ENCODE peak calls at places on chromosomes 16 and 17, in seven cellular contexts. One of them, this sample, is unnamed.

GRCh38 chr16:80803341-80804060 is 897 bp downstream of the CDYL2 start:
- DNase-seq in CD4-positive, alpha-beta T cell: no peak
- DNase-seq in GM20000: peak; percentile 75
- DNase-seq in esophagus squamous epithelium: no peak
- DNase-seq in cardiac muscle cell: peak; percentile 25
- DNase-seq in heart right ventricle: no peak
- DNase-seq in natural killer cell: no peak
- DNase-seq in this sample: no peak

GRCh38 chr16:88906020-88906419 is 39.6 kb upstream of the PABPN1L start:
- DNase-seq in cardiac muscle cell: no peak
- DNase-seq in GM20000: no peak
- DNase-seq in heart right ventricle: no peak
- DNase-seq in esophagus squamous epithelium: no peak
- DNase-seq in natural killer cell: no peak
- DNase-seq in CD4-positive, alpha-beta T cell: no peak
- DNase-seq in this sample: no peak

GRCh38 chr16:4702466-4702808 is 9.1 kb downstream of the NUDT16L1 start:
- DNase-seq in heart right ventricle: no peak
- DNase-seq in CD4-positive, alpha-beta T cell: no peak
- DNase-seq in esophagus squamous epithelium: no peak
- DNase-seq in natural killer cell: no peak
- DNase-seq in GM20000: no peak
- DNase-seq in cardiac muscle cell: no peak
- DNase-seq in this sample: no peak

GRCh38 chr17:11644265-11645212 is 46.3 kb downstream of the DNAH9 start:
- DNase-seq in cardiac muscle cell: peak; percentile 70
- DNase-seq in natural killer cell: no peak
- DNase-seq in heart right ventricle: peak; percentile 77
- DNase-seq in CD4-positive, alpha-beta T cell: peak; percentile 1
- DNase-seq in esophagus squamous epithelium: no peak
- DNase-seq in GM20000: peak; percentile 29
- DNase-seq in this sample: peak; percentile 26

GRCh38 chr17:46193246-46193625 is at the start of gene KANSL1:
- DNase-seq in natural killer cell: no peak
- DNase-seq in heart right ventricle: peak; percentile 92
- DNase-seq in esophagus squamous epithelium: peak; percentile 69
- DNase-seq in CD4-positive, alpha-beta T cell: peak; percentile 74
- DNase-seq in GM20000: peak; percentile 98
- DNase-seq in cardiac muscle cell: peak; percentile 97
- DNase-seq in this sample: peak; percentile 89

GRCh38 chr17:63702223-63702577 is 2.3 kb upstream of the LIMD2 start:
- DNase-seq in natural killer cell: peak; percentile 61
- DNase-seq in heart right ventricle: no peak
- DNase-seq in GM20000: peak; percentile 55
- DNase-seq in esophagus squamous epithelium: no peak
- DNase-seq in cardiac muscle cell: no peak
- DNase-seq in CD4-positive, alpha-beta T cell: peak; percentile 49
- DNase-seq in this sample: no peak

GRCh38 chr16:19704321-19705130 is 13.5 kb downstream of the KNOP1 start:
- DNase-seq in heart right ventricle: no peak
- DNase-seq in cardiac muscle cell: peak; percentile 67
- DNase-seq in esophagus squamous epithelium: no peak
- DNase-seq in GM20000: no peak
- DNase-seq in CD4-positive, alpha-beta T cell: no peak
- DNase-seq in natural killer cell: no peak
- DNase-seq in this sample: no peak

GRCh38 chr17:79045001-79045729 is 21.2 kb downstream of the C1QTNF1 start:
- DNase-seq in cardiac muscle cell: no peak
- DNase-seq in heart right ventricle: no peak
- DNase-seq in CD4-positive, alpha-beta T cell: no peak
- DNase-seq in esophagus squamous epithelium: no peak
- DNase-seq in GM20000: peak; percentile 7
- DNase-seq in natural killer cell: no peak
- DNase-seq in this sample: no peak

GRCh38 chr16:79278506-79278905 is 322.0 kb downstream of the MAF start:
- DNase-seq in cardiac muscle cell: no peak
- DNase-seq in natural killer cell: peak; percentile 34
- DNase-seq in GM20000: no peak
- DNase-seq in heart right ventricle: no peak
- DNase-seq in CD4-positive, alpha-beta T cell: peak; percentile 42
- DNase-seq in esophagus squamous epithelium: no peak
- DNase-seq in this sample: no peak

GRCh38 chr17:29567362-29568330 is 809 bp upstream of the ABHD15 start:
- DNase-seq in esophagus squamous epithelium: no peak
- DNase-seq in cardiac muscle cell: peak; percentile 40
- DNase-seq in CD4-positive, alpha-beta T cell: peak; percentile 57
- DNase-seq in heart right ventricle: peak; percentile 62
- DNase-seq in natural killer cell: peak; percentile 71
- DNase-seq in GM20000: peak; percentile 92
- DNase-seq in this sample: peak; percentile 30
- TF ChIP-seq CTCF in esophagus squamous epithelium: peak; percentile 46
- TF ChIP-seq CTCF in cardiac muscle cell: peak; percentile 13
- TF ChIP-seq CTCF in CD4-positive, alpha-beta T cell: peak; percentile 32
- TF ChIP-seq CTCF in heart right ventricle: peak; percentile 20
- TF ChIP-seq CTCF in natural killer cell: no peak
- TF ChIP-seq CTCF in GM20000: peak; percentile 29
- TF ChIP-seq CTCF in this sample: peak; percentile 22

DNA sequence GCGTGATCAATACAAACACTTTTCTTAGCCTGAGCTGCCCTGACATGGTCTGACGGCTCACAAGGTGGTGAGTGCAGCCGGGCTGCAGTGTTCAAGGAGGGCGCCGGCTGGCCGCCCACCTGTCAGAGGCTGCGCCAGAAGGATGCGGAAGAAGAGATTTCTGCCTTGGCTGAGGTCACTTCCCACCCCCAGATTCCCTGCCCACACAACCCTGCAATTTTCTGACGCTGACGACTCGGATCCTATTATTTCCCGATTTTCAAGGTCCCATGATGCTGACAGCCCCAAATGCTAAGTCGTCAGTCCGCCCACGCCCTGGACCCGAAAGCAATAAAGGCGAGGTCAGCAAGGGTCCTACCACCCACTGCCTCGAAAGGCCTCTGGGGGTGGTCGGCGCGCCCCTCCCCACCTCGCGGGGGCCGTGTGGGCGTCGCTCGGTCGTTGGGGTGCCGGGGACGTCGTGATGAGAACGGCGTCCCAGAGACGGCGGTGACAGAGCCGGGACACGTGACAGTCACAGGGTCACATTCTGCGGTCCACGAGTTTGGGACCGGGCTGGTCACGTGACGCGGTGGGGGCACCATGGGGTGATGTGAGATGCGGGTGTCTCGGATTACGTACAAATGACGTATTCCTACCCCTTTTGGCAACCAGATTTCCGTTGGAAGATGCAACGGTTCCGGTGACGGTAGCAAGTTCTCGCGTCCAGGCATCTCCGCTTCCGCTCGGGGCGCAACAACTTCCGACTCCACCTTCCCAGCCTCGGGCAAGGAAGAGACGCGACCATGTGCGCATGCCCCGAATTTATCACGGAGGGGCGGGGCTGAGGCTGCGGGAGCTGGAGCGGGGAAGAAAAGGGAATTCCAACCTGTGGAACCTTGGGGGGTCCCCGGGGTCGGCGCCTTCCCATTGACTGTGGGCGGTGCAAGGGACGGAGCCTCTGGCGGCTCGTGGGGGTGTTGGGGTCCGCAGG is at the start of gene STX4:
- DNase-seq in heart right ventricle: peak; percentile 99
- DNase-seq in esophagus squamous epithelium: peak; percentile 91
- DNase-seq in cardiac muscle cell: peak; percentile 98
- DNase-seq in CD4-positive, alpha-beta T cell: peak; percentile 94
- DNase-seq in natural killer cell: peak; percentile 97
- DNase-seq in GM20000: peak; percentile 96
- DNase-seq in this sample: peak; percentile 98
- TF ChIP-seq CTCF in heart right ventricle: no peak
- TF ChIP-seq CTCF in esophagus squamous epithelium: no peak
- TF ChIP-seq CTCF in cardiac muscle cell: no peak
- TF ChIP-seq CTCF in CD4-positive, alpha-beta T cell: no peak
- TF ChIP-seq CTCF in natural killer cell: no peak
- TF ChIP-seq CTCF in GM20000: no peak
- TF ChIP-seq CTCF in this sample: no peak

DNA sequence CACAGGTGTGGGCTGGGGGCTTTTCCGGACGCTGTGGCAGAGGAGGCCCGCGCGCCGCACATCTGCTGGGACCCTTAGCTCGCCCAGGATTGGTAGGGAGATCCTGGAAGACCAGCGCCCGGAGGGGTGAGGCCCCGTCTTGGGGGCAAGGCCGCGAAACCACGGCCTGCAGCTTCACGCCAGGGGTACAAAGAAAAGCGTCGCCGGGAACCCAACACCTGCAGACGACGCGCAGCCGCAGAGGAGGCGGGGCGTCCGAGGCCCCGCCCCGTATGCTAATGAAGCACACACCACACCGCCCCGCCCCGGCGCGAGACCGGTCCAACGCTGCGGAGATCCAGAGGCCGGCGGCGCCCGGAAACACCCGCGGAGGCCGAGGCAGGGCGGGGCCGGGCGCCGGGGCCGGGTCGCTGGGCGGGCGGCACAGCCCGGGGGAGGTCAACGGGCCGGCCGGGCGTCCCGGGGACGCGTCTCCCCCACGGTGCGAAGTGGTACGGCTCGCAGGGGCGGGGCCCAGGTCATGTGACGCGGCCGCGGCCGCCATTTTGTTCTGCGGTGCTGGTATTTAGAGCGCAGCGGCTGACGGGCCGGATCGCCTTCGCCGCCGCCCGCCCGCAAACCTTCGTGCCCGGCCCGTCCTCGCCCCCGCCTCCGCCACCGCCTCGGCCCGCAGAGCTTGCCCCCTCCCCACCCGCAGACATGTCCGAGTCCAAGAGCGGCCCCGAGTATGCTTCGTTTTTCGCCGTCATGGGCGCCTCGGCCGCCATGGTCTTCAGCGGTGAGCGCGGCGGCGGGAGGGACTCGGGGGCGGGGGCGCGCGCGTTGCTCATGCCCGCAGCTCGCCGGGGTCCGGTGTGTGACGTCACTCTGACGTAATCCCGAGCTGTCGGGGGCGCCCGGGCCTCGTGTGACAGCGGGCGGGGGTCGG is at the start of gene ATP6V0C:
- DNase-seq in cardiac muscle cell: peak; percentile 89
- DNase-seq in natural killer cell: peak; percentile 94
- DNase-seq in esophagus squamous epithelium: peak; percentile 77
- DNase-seq in CD4-positive, alpha-beta T cell: peak; percentile 87
- DNase-seq in heart right ventricle: peak; percentile 91
- DNase-seq in GM20000: peak; percentile 98
- DNase-seq in this sample: peak; percentile 92
- TF ChIP-seq CTCF in cardiac muscle cell: no peak
- TF ChIP-seq CTCF in natural killer cell: no peak
- TF ChIP-seq CTCF in esophagus squamous epithelium: peak; percentile 13
- TF ChIP-seq CTCF in CD4-positive, alpha-beta T cell: no peak
- TF ChIP-seq CTCF in heart right ventricle: no peak
- TF ChIP-seq CTCF in GM20000: no peak
- TF ChIP-seq CTCF in this sample: no peak

GRCh38 chr16:87186876-87187533 is 130.2 kb downstream of the C16orf95 start:
- DNase-seq in natural killer cell: no peak
- DNase-seq in cardiac muscle cell: no peak
- DNase-seq in heart right ventricle: no peak
- DNase-seq in GM20000: no peak
- DNase-seq in CD4-positive, alpha-beta T cell: no peak
- DNase-seq in esophagus squamous epithelium: no peak
- DNase-seq in this sample: no peak

GRCh38 chr16:87183647-87184046 is 133.5 kb downstream of the C16orf95 start:
- DNase-seq in GM20000: no peak
- DNase-seq in cardiac muscle cell: no peak
- DNase-seq in CD4-positive, alpha-beta T cell: no peak
- DNase-seq in heart right ventricle: no peak
- DNase-seq in esophagus squamous epithelium: no peak
- DNase-seq in natural killer cell: no peak
- DNase-seq in this sample: no peak

GRCh38 chr16:87185983-87186382 is 131.2 kb downstream of the C16orf95 start:
- DNase-seq in cardiac muscle cell: no peak
- DNase-seq in natural killer cell: no peak
- DNase-seq in CD4-positive, alpha-beta T cell: no peak
- DNase-seq in heart right ventricle: no peak
- DNase-seq in esophagus squamous epithelium: no peak
- DNase-seq in GM20000: no peak
- DNase-seq in this sample: no peak

GRCh38 chr16:87186440-87186839 is 130.8 kb downstream of the C16orf95 start:
- DNase-seq in cardiac muscle cell: no peak
- DNase-seq in natural killer cell: no peak
- DNase-seq in GM20000: no peak
- DNase-seq in CD4-positive, alpha-beta T cell: no peak
- DNase-seq in esophagus squamous epithelium: no peak
- DNase-seq in heart right ventricle: no peak
- DNase-seq in this sample: no peak

GRCh38 chr16:87185313-87185712 is 131.9 kb downstream of the C16orf95 start:
- DNase-seq in esophagus squamous epithelium: no peak
- DNase-seq in heart right ventricle: no peak
- DNase-seq in natural killer cell: no peak
- DNase-seq in GM20000: no peak
- DNase-seq in CD4-positive, alpha-beta T cell: no peak
- DNase-seq in cardiac muscle cell: no peak
- DNase-seq in this sample: no peak
- TF ChIP-seq CTCF in esophagus squamous epithelium: no peak
- TF ChIP-seq CTCF in heart right ventricle: no peak
- TF ChIP-seq CTCF in natural killer cell: no peak
- TF ChIP-seq CTCF in GM20000: no peak
- TF ChIP-seq CTCF in CD4-positive, alpha-beta T cell: no peak
- TF ChIP-seq CTCF in cardiac muscle cell: no peak
- TF ChIP-seq CTCF in this sample: no peak

DNA sequence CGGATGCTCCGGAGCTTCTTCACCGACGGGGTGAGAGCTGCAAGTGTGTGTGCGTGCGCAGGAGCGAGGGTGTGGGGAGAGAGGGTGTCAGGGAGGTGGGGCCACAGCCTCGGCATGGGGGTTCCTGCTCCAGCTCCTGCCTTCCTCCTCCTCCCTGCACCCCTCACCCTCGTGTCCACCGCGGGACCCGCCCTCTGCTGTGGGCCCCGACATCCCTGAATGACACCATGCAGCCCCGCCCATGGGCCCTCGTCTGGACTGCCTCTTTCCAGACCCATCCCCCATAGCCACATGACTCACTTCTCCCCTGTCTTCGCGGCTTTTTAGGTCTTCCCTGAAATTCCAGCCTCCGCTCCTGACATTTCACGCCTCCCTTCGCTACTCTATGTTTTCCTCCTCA is 41.6 kb downstream of the ARHGAP23 start:
- DNase-seq in natural killer cell: no peak
- DNase-seq in GM20000: no peak
- DNase-seq in heart right ventricle: no peak
- DNase-seq in cardiac muscle cell: peak; percentile 79
- DNase-seq in CD4-positive, alpha-beta T cell: no peak
- DNase-seq in esophagus squamous epithelium: no peak
- DNase-seq in this sample: no peak
- TF ChIP-seq CTCF in natural killer cell: no peak
- TF ChIP-seq CTCF in GM20000: no peak
- TF ChIP-seq CTCF in heart right ventricle: no peak
- TF ChIP-seq CTCF in cardiac muscle cell: no peak
- TF ChIP-seq CTCF in CD4-positive, alpha-beta T cell: no peak
- TF ChIP-seq CTCF in esophagus squamous epithelium: no peak
- TF ChIP-seq CTCF in this sample: no peak

This sample was measured in mesothelial cell of epicardium.